ENCODE peak calls at places on chromosomes 7 and 10, in nine cellular contexts. One of them, this sample, is unnamed.

GRCh38 chr7:152902870-152903860 is 143.6 kb downstream of the ACTR3B start:
- DNase-seq in lower lobe of right lung: no peak
- DNase-seq in K562: no peak
- DNase-seq in IMR-90: no peak
- DNase-seq in cardiac muscle cell: no peak
- DNase-seq in AG04450: no peak
- DNase-seq in coronary artery: no peak
- DNase-seq in astrocyte: no peak
- DNase-seq in heart left ventricle: no peak
- DNase-seq in this sample: no peak

GRCh38 chr7:41924798-41925197 is 221.9 kb upstream of the INHBA start:
- DNase-seq in coronary artery: no peak
- DNase-seq in astrocyte: no peak
- DNase-seq in heart left ventricle: no peak
- DNase-seq in IMR-90: no peak
- DNase-seq in K562: no peak
- DNase-seq in AG04450: no peak
- DNase-seq in lower lobe of right lung: no peak
- DNase-seq in cardiac muscle cell: no peak
- DNase-seq in this sample: no peak

GRCh38 chr10:43943825-43944360 is 295.2 kb upstream of the ZNF32 start:
- DNase-seq in K562: no peak
- DNase-seq in astrocyte: no peak
- DNase-seq in lower lobe of right lung: no peak
- DNase-seq in cardiac muscle cell: no peak
- DNase-seq in IMR-90: no peak
- DNase-seq in AG04450: no peak
- DNase-seq in heart left ventricle: no peak
- DNase-seq in coronary artery: peak; percentile 53
- DNase-seq in this sample: no peak

GRCh38 chr10:104033966-104034365 is 51.7 kb downstream of the COL17A1 start:
- DNase-seq in heart left ventricle: no peak
- DNase-seq in coronary artery: no peak
- DNase-seq in AG04450: no peak
- DNase-seq in K562: no peak
- DNase-seq in lower lobe of right lung: no peak
- DNase-seq in IMR-90: no peak
- DNase-seq in cardiac muscle cell: no peak
- DNase-seq in astrocyte: no peak
- DNase-seq in this sample: no peak

GRCh38 chr7:129667116-129667515 is 55.6 kb downstream of the NRF1 start:
- DNase-seq in lower lobe of right lung: no peak
- DNase-seq in astrocyte: no peak
- DNase-seq in cardiac muscle cell: no peak
- DNase-seq in AG04450: no peak
- DNase-seq in coronary artery: no peak
- DNase-seq in K562: no peak
- DNase-seq in IMR-90: no peak
- DNase-seq in heart left ventricle: no peak
- DNase-seq in this sample: no peak

GRCh38 chr10:21002097-21002878 is 105.2 kb upstream of the NEBL start:
- DNase-seq in coronary artery: no peak
- DNase-seq in K562: no peak
- DNase-seq in lower lobe of right lung: no peak
- DNase-seq in heart left ventricle: no peak
- DNase-seq in AG04450: no peak
- DNase-seq in astrocyte: peak; percentile 49
- DNase-seq in cardiac muscle cell: no peak
- DNase-seq in IMR-90: peak; percentile 1
- DNase-seq in this sample: no peak

GRCh38 chr10:132310701-132311337 is 3.1 kb upstream of the STK32C start:
- DNase-seq in cardiac muscle cell: no peak
- DNase-seq in AG04450: no peak
- DNase-seq in astrocyte: no peak
- DNase-seq in K562: no peak
- DNase-seq in coronary artery: no peak
- DNase-seq in lower lobe of right lung: no peak
- DNase-seq in IMR-90: no peak
- DNase-seq in heart left ventricle: no peak
- DNase-seq in this sample: no peak

GRCh38 chr7:104978460-104978859 is 35.5 kb upstream of the KMT2E start:
- DNase-seq in K562: no peak
- DNase-seq in heart left ventricle: no peak
- DNase-seq in astrocyte: no peak
- DNase-seq in coronary artery: no peak
- DNase-seq in cardiac muscle cell: no peak
- DNase-seq in IMR-90: no peak
- DNase-seq in lower lobe of right lung: no peak
- DNase-seq in AG04450: no peak
- DNase-seq in this sample: no peak

GRCh38 chr7:73703985-73704639 is 15.4 kb downstream of the STX1A start:
- DNase-seq in coronary artery: no peak
- DNase-seq in astrocyte: no peak
- DNase-seq in lower lobe of right lung: peak; percentile 65
- DNase-seq in AG04450: no peak
- DNase-seq in IMR-90: peak; percentile 12
- DNase-seq in K562: peak; percentile 94
- DNase-seq in cardiac muscle cell: peak; percentile 88
- DNase-seq in heart left ventricle: no peak
- DNase-seq in this sample: no peak

GRCh38 chr7:13132314-13132713 is 444.9 kb downstream of the ARL4A start:
- DNase-seq in cardiac muscle cell: no peak
- DNase-seq in coronary artery: no peak
- DNase-seq in lower lobe of right lung: no peak
- DNase-seq in astrocyte: no peak
- DNase-seq in IMR-90: no peak
- DNase-seq in AG04450: no peak
- DNase-seq in heart left ventricle: no peak
- DNase-seq in K562: no peak
- DNase-seq in this sample: no peak

GRCh38 chr7:101058355-101058754 is 26.9 kb upstream of the TRIM56 start:
- DNase-seq in IMR-90: peak; percentile 50
- DNase-seq in heart left ventricle: peak; percentile 77
- DNase-seq in coronary artery: no peak
- DNase-seq in cardiac muscle cell: peak; percentile 91
- DNase-seq in AG04450: no peak
- DNase-seq in K562: peak; percentile 80
- DNase-seq in lower lobe of right lung: peak; percentile 51
- DNase-seq in astrocyte: peak; percentile 38
- DNase-seq in this sample: peak; percentile 21

GRCh38 chr10:95254629-95255028 is 36.2 kb downstream of the PDLIM1 start:
- DNase-seq in IMR-90: no peak
- DNase-seq in heart left ventricle: no peak
- DNase-seq in coronary artery: no peak
- DNase-seq in K562: no peak
- DNase-seq in astrocyte: no peak
- DNase-seq in cardiac muscle cell: no peak
- DNase-seq in AG04450: no peak
- DNase-seq in lower lobe of right lung: no peak
- DNase-seq in this sample: no peak

GRCh38 chr10:78588194-78588811 is 480.5 kb upstream of the ZMIZ1 start:
- DNase-seq in heart left ventricle: peak; percentile 67
- DNase-seq in AG04450: peak; percentile 80
- DNase-seq in cardiac muscle cell: peak; percentile 92
- DNase-seq in K562: no peak
- DNase-seq in astrocyte: peak; percentile 98
- DNase-seq in IMR-90: peak; percentile 87
- DNase-seq in lower lobe of right lung: no peak
- DNase-seq in coronary artery: peak; percentile 79
- DNase-seq in this sample: no peak

GRCh38 chr10:101238732-101239105 is 9.5 kb upstream of the LBX1 start:
- DNase-seq in cardiac muscle cell: peak; percentile 64
- DNase-seq in IMR-90: no peak
- DNase-seq in K562: peak; percentile 41
- DNase-seq in heart left ventricle: no peak
- DNase-seq in astrocyte: no peak
- DNase-seq in coronary artery: no peak
- DNase-seq in AG04450: no peak
- DNase-seq in lower lobe of right lung: no peak
- DNase-seq in this sample: no peak
- H3K4me3 ChIP-seq in cardiac muscle cell: no peak overlapping the region
- H3K4me3 ChIP-seq in IMR-90: no peak overlapping the region
- H3K4me3 ChIP-seq in K562: no peak overlapping the region
- H3K4me3 ChIP-seq in heart left ventricle: no peak overlapping the region
- H3K4me3 ChIP-seq in astrocyte: no peak overlapping the region
- H3K4me3 ChIP-seq in coronary artery: no peak overlapping the region
- H3K4me3 ChIP-seq in AG04450: no peak overlapping the region
- H3K4me3 ChIP-seq in lower lobe of right lung: no peak overlapping the region
- H3K4me3 ChIP-seq in this sample: no peak overlapping the region

GRCh38 chr7:158881731-158882130 is 25.4 kb downstream of the DYNC2I1 start:
- DNase-seq in AG04450: no peak
- DNase-seq in IMR-90: no peak
- DNase-seq in heart left ventricle: no peak
- DNase-seq in astrocyte: no peak
- DNase-seq in cardiac muscle cell: no peak
- DNase-seq in lower lobe of right lung: no peak
- DNase-seq in K562: no peak
- DNase-seq in coronary artery: no peak
- DNase-seq in this sample: no peak

GRCh38 chr7:158880973-158881372 is 24.6 kb downstream of the DYNC2I1 start:
- DNase-seq in K562: no peak
- DNase-seq in lower lobe of right lung: no peak
- DNase-seq in coronary artery: no peak
- DNase-seq in astrocyte: no peak
- DNase-seq in heart left ventricle: no peak
- DNase-seq in cardiac muscle cell: no peak
- DNase-seq in IMR-90: no peak
- DNase-seq in AG04450: no peak
- DNase-seq in this sample: no peak

GRCh38 chr7:158887594-158887993 is 31.2 kb downstream of the DYNC2I1 start:
- DNase-seq in IMR-90: no peak
- DNase-seq in lower lobe of right lung: no peak
- DNase-seq in astrocyte: no peak
- DNase-seq in K562: no peak
- DNase-seq in cardiac muscle cell: no peak
- DNase-seq in coronary artery: no peak
- DNase-seq in heart left ventricle: no peak
- DNase-seq in AG04450: no peak
- DNase-seq in this sample: no peak

GRCh38 chr7:158885624-158886023 is 29.3 kb downstream of the DYNC2I1 start:
- DNase-seq in IMR-90: peak; percentile 6
- DNase-seq in lower lobe of right lung: no peak
- DNase-seq in K562: peak; percentile 52
- DNase-seq in cardiac muscle cell: no peak
- DNase-seq in heart left ventricle: no peak
- DNase-seq in AG04450: no peak
- DNase-seq in coronary artery: no peak
- DNase-seq in astrocyte: no peak
- DNase-seq in this sample: no peak
- TF ChIP-seq CTCF in IMR-90: peak; percentile 37
- TF ChIP-seq CTCF in lower lobe of right lung: peak; percentile 22
- TF ChIP-seq CTCF in K562: peak; percentile 80
- TF ChIP-seq CTCF in cardiac muscle cell: no peak
- TF ChIP-seq CTCF in heart left ventricle: peak; percentile 7
- TF ChIP-seq CTCF in AG04450: peak; percentile 42
- TF ChIP-seq CTCF in coronary artery: no peak
- TF ChIP-seq CTCF in astrocyte: peak; percentile 25
- TF ChIP-seq CTCF in this sample: peak; percentile 11

GRCh38 chr7:27151945-27152815 is at the start of gene HOXA3:
- DNase-seq in lower lobe of right lung: peak; percentile 59
- DNase-seq in cardiac muscle cell: no peak
- DNase-seq in AG04450: no peak
- DNase-seq in astrocyte: no peak
- DNase-seq in coronary artery: peak; percentile 59
- DNase-seq in K562: no peak
- DNase-seq in IMR-90: peak; percentile 59
- DNase-seq in heart left ventricle: peak; percentile 33
- DNase-seq in this sample: no peak

GRCh38 chr7:27149817-27150567 is 2.4 kb downstream of the HOXA3 start:
- DNase-seq in astrocyte: no peak
- DNase-seq in K562: no peak
- DNase-seq in lower lobe of right lung: peak; percentile 41
- DNase-seq in coronary artery: peak; percentile 58
- DNase-seq in IMR-90: no peak
- DNase-seq in cardiac muscle cell: no peak
- DNase-seq in heart left ventricle: peak; percentile 61
- DNase-seq in AG04450: no peak
- DNase-seq in this sample: no peak

GRCh38 chr7:27151341-27151944 is 940 bp downstream of the HOXA3 start:
- DNase-seq in astrocyte: no peak
- DNase-seq in heart left ventricle: peak; percentile 54
- DNase-seq in AG04450: no peak
- DNase-seq in K562: no peak
- DNase-seq in coronary artery: peak; percentile 41
- DNase-seq in cardiac muscle cell: no peak
- DNase-seq in IMR-90: no peak
- DNase-seq in lower lobe of right lung: peak; percentile 50
- DNase-seq in this sample: no peak

GRCh38 chr7:27148776-27149641 is 1.4 kb upstream of the HOXA6 start:
- DNase-seq in K562: no peak
- DNase-seq in cardiac muscle cell: no peak
- DNase-seq in AG04450: no peak
- DNase-seq in coronary artery: peak; percentile 61
- DNase-seq in astrocyte: no peak
- DNase-seq in heart left ventricle: peak; percentile 37
- DNase-seq in IMR-90: no peak
- DNase-seq in lower lobe of right lung: no peak
- DNase-seq in this sample: no peak

DNA sequence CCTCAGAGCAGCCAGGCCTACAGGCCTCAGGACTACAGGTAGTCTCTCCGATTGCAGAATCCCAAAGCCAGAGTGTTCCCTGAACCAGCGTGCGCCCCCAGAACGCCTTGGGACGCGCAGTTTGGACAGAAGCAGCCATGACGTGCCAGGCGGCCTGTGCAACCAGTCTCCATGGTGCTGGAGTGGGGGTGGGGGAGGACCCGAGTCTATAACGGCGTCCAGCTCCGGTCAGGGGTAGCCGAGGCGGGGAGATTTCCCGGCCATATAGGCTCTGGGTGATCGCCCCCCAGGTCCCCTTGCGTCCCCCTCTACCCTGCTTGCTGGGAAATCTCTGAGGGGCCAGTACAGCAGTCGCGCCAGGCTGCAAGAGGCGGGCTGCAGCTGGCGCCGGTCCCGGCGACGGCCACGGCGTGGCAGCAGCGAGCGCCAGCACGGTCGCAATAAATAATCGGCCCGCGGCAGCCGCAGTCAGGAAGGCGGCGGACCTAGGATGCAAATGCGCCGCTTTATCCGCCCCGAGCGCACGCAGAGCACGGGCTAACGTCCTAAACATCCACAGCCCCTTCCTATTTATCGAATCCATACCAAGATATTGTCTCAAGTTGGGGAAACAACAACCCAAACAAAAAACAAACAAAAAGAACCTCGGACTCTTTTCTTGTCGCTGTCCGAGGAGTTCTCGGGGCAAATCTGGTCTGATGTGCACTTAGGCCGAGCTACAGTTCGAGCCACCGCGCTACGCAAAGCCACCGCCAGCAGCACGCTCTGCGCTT is 1.6 kb downstream of the HOXA3 start:
- DNase-seq in K562: peak; percentile 80
- DNase-seq in cardiac muscle cell: peak; percentile 79
- DNase-seq in heart left ventricle: peak; percentile 80
- DNase-seq in astrocyte: no peak
- DNase-seq in IMR-90: peak; percentile 78
- DNase-seq in coronary artery: peak; percentile 64
- DNase-seq in lower lobe of right lung: peak; percentile 82
- DNase-seq in AG04450: no peak
- DNase-seq in this sample: no peak
- H3K4me3 ChIP-seq in K562: no peak overlapping the region
- H3K4me3 ChIP-seq in cardiac muscle cell: peak overlapping the region; percentile 10
- H3K4me3 ChIP-seq in heart left ventricle: peak overlapping the region; percentile 39
- H3K4me3 ChIP-seq in astrocyte: peak overlapping the region; percentile 37
- H3K4me3 ChIP-seq in IMR-90: peak overlapping the region; percentile 54
- H3K4me3 ChIP-seq in coronary artery: peak overlapping the region; percentile 60
- H3K4me3 ChIP-seq in lower lobe of right lung: peak overlapping the region; percentile 60
- H3K4me3 ChIP-seq in AG04450: peak overlapping the region; percentile 73
- H3K4me3 ChIP-seq in this sample: peak overlapping the region; percentile 50

GRCh38 chr7:70539196-70539595 is 592.7 kb upstream of the GALNT17 start:
- DNase-seq in coronary artery: no peak
- DNase-seq in heart left ventricle: no peak
- DNase-seq in K562: no peak
- DNase-seq in lower lobe of right lung: no peak
- DNase-seq in AG04450: no peak
- DNase-seq in cardiac muscle cell: no peak
- DNase-seq in IMR-90: no peak
- DNase-seq in astrocyte: no peak
- DNase-seq in this sample: no peak
- TF ChIP-seq CTCF in coronary artery: no peak
- TF ChIP-seq CTCF in heart left ventricle: no peak
- TF ChIP-seq CTCF in K562: no peak
- TF ChIP-seq CTCF in lower lobe of right lung: no peak
- TF ChIP-seq CTCF in AG04450: no peak
- TF ChIP-seq CTCF in cardiac muscle cell: no peak
- TF ChIP-seq CTCF in IMR-90: no peak
- TF ChIP-seq CTCF in astrocyte: no peak
- TF ChIP-seq CTCF in this sample: no peak

This sample was measured in HFF-Myc.